ENCODE peak calls at places on chromosomes 1 and 21, in seven cellular contexts. One of them, this sample, is unnamed.

GRCh38 chr1:229365574-229365973 is 22.7 kb upstream of the CCSAP start:
- DNase-seq in stimulated activated CD8-positive, alpha-beta memory T cell treated with anti-CD3 and anti-CD28 coated beads, Interleukin-4, amount 100 ng/mL, for 1 hour: no peak
- DNase-seq in NCI-H345: no peak
- DNase-seq in AG08396: no peak
- DNase-seq in naive thymus-derived CD8-positive, alpha-beta T cell: no peak
- DNase-seq in activated T-cell treated with anti-CD3 and anti-CD28 coated beads, Interleukin-2, amount 50 U/mL, for 1 hour: no peak
- DNase-seq in NCI-H2029 treated with DMSO at 0.1 percent for 48 hours: no peak
- DNase-seq in this sample: no peak

GRCh38 chr1:33003657-33004056 is 33.0 kb downstream of the AK2 start:
- DNase-seq in stimulated activated CD8-positive, alpha-beta memory T cell treated with anti-CD3 and anti-CD28 coated beads, Interleukin-4, amount 100 ng/mL, for 1 hour: no peak
- DNase-seq in NCI-H345: no peak
- DNase-seq in AG08396: no peak
- DNase-seq in naive thymus-derived CD8-positive, alpha-beta T cell: no peak
- DNase-seq in activated T-cell treated with anti-CD3 and anti-CD28 coated beads, Interleukin-2, amount 50 U/mL, for 1 hour: no peak
- DNase-seq in NCI-H2029 treated with DMSO at 0.1 percent for 48 hours: no peak
- DNase-seq in this sample: no peak

GRCh38 chr1:171984850-171985485 is 143.7 kb downstream of the DNM3 start:
- DNase-seq in stimulated activated CD8-positive, alpha-beta memory T cell treated with anti-CD3 and anti-CD28 coated beads, Interleukin-4, amount 100 ng/mL, for 1 hour: no peak
- DNase-seq in NCI-H345: peak
- DNase-seq in AG08396: peak
- DNase-seq in naive thymus-derived CD8-positive, alpha-beta T cell: no peak
- DNase-seq in activated T-cell treated with anti-CD3 and anti-CD28 coated beads, Interleukin-2, amount 50 U/mL, for 1 hour: no peak
- DNase-seq in NCI-H2029 treated with DMSO at 0.1 percent for 48 hours: no peak
- DNase-seq in this sample: peak

GRCh38 chr21:44429894-44430293 is 25.4 kb upstream of the LRRC3 start:
- DNase-seq in stimulated activated CD8-positive, alpha-beta memory T cell treated with anti-CD3 and anti-CD28 coated beads, Interleukin-4, amount 100 ng/mL, for 1 hour: no peak
- DNase-seq in NCI-H345: no peak
- DNase-seq in AG08396: no peak
- DNase-seq in naive thymus-derived CD8-positive, alpha-beta T cell: no peak
- DNase-seq in activated T-cell treated with anti-CD3 and anti-CD28 coated beads, Interleukin-2, amount 50 U/mL, for 1 hour: no peak
- DNase-seq in NCI-H2029 treated with DMSO at 0.1 percent for 48 hours: no peak
- DNase-seq in this sample: no peak

GRCh38 chr1:154398141-154398540 is 7.0 kb upstream of the IL6R start:
- DNase-seq in stimulated activated CD8-positive, alpha-beta memory T cell treated with anti-CD3 and anti-CD28 coated beads, Interleukin-4, amount 100 ng/mL, for 1 hour: no peak
- DNase-seq in NCI-H345: no peak
- DNase-seq in AG08396: no peak
- DNase-seq in naive thymus-derived CD8-positive, alpha-beta T cell: no peak
- DNase-seq in activated T-cell treated with anti-CD3 and anti-CD28 coated beads, Interleukin-2, amount 50 U/mL, for 1 hour: no peak
- DNase-seq in NCI-H2029 treated with DMSO at 0.1 percent for 48 hours: no peak
- DNase-seq in this sample: no peak

GRCh38 chr1:24503003-24503751 is 541 bp downstream of the RCAN3 start:
- DNase-seq in stimulated activated CD8-positive, alpha-beta memory T cell treated with anti-CD3 and anti-CD28 coated beads, Interleukin-4, amount 100 ng/mL, for 1 hour: no peak
- DNase-seq in NCI-H345: peak
- DNase-seq in AG08396: no peak
- DNase-seq in naive thymus-derived CD8-positive, alpha-beta T cell: peak
- DNase-seq in activated T-cell treated with anti-CD3 and anti-CD28 coated beads, Interleukin-2, amount 50 U/mL, for 1 hour: no peak
- DNase-seq in NCI-H2029 treated with DMSO at 0.1 percent for 48 hours: no peak
- DNase-seq in this sample: no peak

GRCh38 chr1:160981584-160982411 is 27.2 kb upstream of the ITLN2 start:
- DNase-seq in stimulated activated CD8-positive, alpha-beta memory T cell treated with anti-CD3 and anti-CD28 coated beads, Interleukin-4, amount 100 ng/mL, for 1 hour: no peak
- DNase-seq in NCI-H345: no peak
- DNase-seq in AG08396: no peak
- DNase-seq in naive thymus-derived CD8-positive, alpha-beta T cell: no peak
- DNase-seq in activated T-cell treated with anti-CD3 and anti-CD28 coated beads, Interleukin-2, amount 50 U/mL, for 1 hour: peak
- DNase-seq in NCI-H2029 treated with DMSO at 0.1 percent for 48 hours: no peak
- DNase-seq in this sample: no peak

GRCh38 chr21:29326914-29327554 is 28.3 kb downstream of the BACH1 start:
- DNase-seq in stimulated activated CD8-positive, alpha-beta memory T cell treated with anti-CD3 and anti-CD28 coated beads, Interleukin-4, amount 100 ng/mL, for 1 hour: no peak
- DNase-seq in NCI-H345: no peak
- DNase-seq in AG08396: no peak
- DNase-seq in naive thymus-derived CD8-positive, alpha-beta T cell: no peak
- DNase-seq in activated T-cell treated with anti-CD3 and anti-CD28 coated beads, Interleukin-2, amount 50 U/mL, for 1 hour: no peak
- DNase-seq in NCI-H2029 treated with DMSO at 0.1 percent for 48 hours: no peak
- DNase-seq in this sample: no peak

GRCh38 chr1:14602131-14602530 is 3.6 kb downstream of the KAZN start:
- DNase-seq in stimulated activated CD8-positive, alpha-beta memory T cell treated with anti-CD3 and anti-CD28 coated beads, Interleukin-4, amount 100 ng/mL, for 1 hour: no peak
- DNase-seq in NCI-H345: no peak
- DNase-seq in AG08396: peak
- DNase-seq in naive thymus-derived CD8-positive, alpha-beta T cell: no peak
- DNase-seq in activated T-cell treated with anti-CD3 and anti-CD28 coated beads, Interleukin-2, amount 50 U/mL, for 1 hour: no peak
- DNase-seq in NCI-H2029 treated with DMSO at 0.1 percent for 48 hours: no peak
- DNase-seq in this sample: no peak

GRCh38 chr1:61851849-61852692 is 109.8 kb downstream of the PATJ start:
- DNase-seq in stimulated activated CD8-positive, alpha-beta memory T cell treated with anti-CD3 and anti-CD28 coated beads, Interleukin-4, amount 100 ng/mL, for 1 hour: no peak
- DNase-seq in NCI-H345: peak
- DNase-seq in AG08396: peak
- DNase-seq in naive thymus-derived CD8-positive, alpha-beta T cell: no peak
- DNase-seq in activated T-cell treated with anti-CD3 and anti-CD28 coated beads, Interleukin-2, amount 50 U/mL, for 1 hour: no peak
- DNase-seq in NCI-H2029 treated with DMSO at 0.1 percent for 48 hours: peak
- DNase-seq in this sample: peak

GRCh38 chr1:165840419-165840818 is 13.0 kb downstream of the UCK2 start:
- DNase-seq in stimulated activated CD8-positive, alpha-beta memory T cell treated with anti-CD3 and anti-CD28 coated beads, Interleukin-4, amount 100 ng/mL, for 1 hour: no peak
- DNase-seq in NCI-H345: no peak
- DNase-seq in AG08396: no peak
- DNase-seq in naive thymus-derived CD8-positive, alpha-beta T cell: no peak
- DNase-seq in activated T-cell treated with anti-CD3 and anti-CD28 coated beads, Interleukin-2, amount 50 U/mL, for 1 hour: no peak
- DNase-seq in NCI-H2029 treated with DMSO at 0.1 percent for 48 hours: no peak
- DNase-seq in this sample: no peak

GRCh38 chr1:240693036-240693435 is 81.1 kb upstream of the GREM2 start:
- DNase-seq in stimulated activated CD8-positive, alpha-beta memory T cell treated with anti-CD3 and anti-CD28 coated beads, Interleukin-4, amount 100 ng/mL, for 1 hour: no peak
- DNase-seq in NCI-H345: no peak
- DNase-seq in AG08396: no peak
- DNase-seq in naive thymus-derived CD8-positive, alpha-beta T cell: no peak
- DNase-seq in activated T-cell treated with anti-CD3 and anti-CD28 coated beads, Interleukin-2, amount 50 U/mL, for 1 hour: no peak
- DNase-seq in NCI-H2029 treated with DMSO at 0.1 percent for 48 hours: no peak
- DNase-seq in this sample: no peak

GRCh38 chr1:187110351-187110750 is 281.6 kb downstream of the PLA2G4A start:
- DNase-seq in stimulated activated CD8-positive, alpha-beta memory T cell treated with anti-CD3 and anti-CD28 coated beads, Interleukin-4, amount 100 ng/mL, for 1 hour: no peak
- DNase-seq in NCI-H345: no peak
- DNase-seq in AG08396: no peak
- DNase-seq in naive thymus-derived CD8-positive, alpha-beta T cell: no peak
- DNase-seq in activated T-cell treated with anti-CD3 and anti-CD28 coated beads, Interleukin-2, amount 50 U/mL, for 1 hour: no peak
- DNase-seq in NCI-H2029 treated with DMSO at 0.1 percent for 48 hours: no peak
- DNase-seq in this sample: no peak

GRCh38 chr1:172165403-172165802 is 255.1 kb upstream of the C1orf105 start:
- DNase-seq in stimulated activated CD8-positive, alpha-beta memory T cell treated with anti-CD3 and anti-CD28 coated beads, Interleukin-4, amount 100 ng/mL, for 1 hour: no peak
- DNase-seq in NCI-H345: no peak
- DNase-seq in AG08396: no peak
- DNase-seq in naive thymus-derived CD8-positive, alpha-beta T cell: no peak
- DNase-seq in activated T-cell treated with anti-CD3 and anti-CD28 coated beads, Interleukin-2, amount 50 U/mL, for 1 hour: no peak
- DNase-seq in NCI-H2029 treated with DMSO at 0.1 percent for 48 hours: no peak
- DNase-seq in this sample: no peak

GRCh38 chr1:159207774-159208459 is 3.2 kb downstream of the ACKR1 start:
- DNase-seq in stimulated activated CD8-positive, alpha-beta memory T cell treated with anti-CD3 and anti-CD28 coated beads, Interleukin-4, amount 100 ng/mL, for 1 hour: no peak
- DNase-seq in NCI-H345: no peak
- DNase-seq in AG08396: no peak
- DNase-seq in naive thymus-derived CD8-positive, alpha-beta T cell: no peak
- DNase-seq in activated T-cell treated with anti-CD3 and anti-CD28 coated beads, Interleukin-2, amount 50 U/mL, for 1 hour: no peak
- DNase-seq in NCI-H2029 treated with DMSO at 0.1 percent for 48 hours: no peak
- DNase-seq in this sample: no peak

GRCh38 chr1:161119379-161120061 is 1.6 kb downstream of the NIT1 start:
- DNase-seq in stimulated activated CD8-positive, alpha-beta memory T cell treated with anti-CD3 and anti-CD28 coated beads, Interleukin-4, amount 100 ng/mL, for 1 hour: peak
- DNase-seq in NCI-H345: no peak
- DNase-seq in AG08396: peak
- DNase-seq in naive thymus-derived CD8-positive, alpha-beta T cell: peak
- DNase-seq in activated T-cell treated with anti-CD3 and anti-CD28 coated beads, Interleukin-2, amount 50 U/mL, for 1 hour: peak
- DNase-seq in NCI-H2029 treated with DMSO at 0.1 percent for 48 hours: no peak
- DNase-seq in this sample: peak

GRCh38 chr1:63033211-63033610 is 249.3 kb downstream of the ATG4C start:
- DNase-seq in stimulated activated CD8-positive, alpha-beta memory T cell treated with anti-CD3 and anti-CD28 coated beads, Interleukin-4, amount 100 ng/mL, for 1 hour: no peak
- DNase-seq in NCI-H345: no peak
- DNase-seq in AG08396: no peak
- DNase-seq in naive thymus-derived CD8-positive, alpha-beta T cell: no peak
- DNase-seq in activated T-cell treated with anti-CD3 and anti-CD28 coated beads, Interleukin-2, amount 50 U/mL, for 1 hour: no peak
- DNase-seq in NCI-H2029 treated with DMSO at 0.1 percent for 48 hours: no peak
- DNase-seq in this sample: no peak

GRCh38 chr1:53568540-53568939 is 109.3 kb downstream of the DMRTB1 start:
- DNase-seq in stimulated activated CD8-positive, alpha-beta memory T cell treated with anti-CD3 and anti-CD28 coated beads, Interleukin-4, amount 100 ng/mL, for 1 hour: no peak
- DNase-seq in NCI-H345: no peak
- DNase-seq in AG08396: no peak
- DNase-seq in naive thymus-derived CD8-positive, alpha-beta T cell: no peak
- DNase-seq in activated T-cell treated with anti-CD3 and anti-CD28 coated beads, Interleukin-2, amount 50 U/mL, for 1 hour: no peak
- DNase-seq in NCI-H2029 treated with DMSO at 0.1 percent for 48 hours: no peak
- DNase-seq in this sample: no peak

GRCh38 chr1:201295861-201296260 is 12.6 kb downstream of the PKP1 start:
- DNase-seq in stimulated activated CD8-positive, alpha-beta memory T cell treated with anti-CD3 and anti-CD28 coated beads, Interleukin-4, amount 100 ng/mL, for 1 hour: no peak
- DNase-seq in NCI-H345: no peak
- DNase-seq in AG08396: peak
- DNase-seq in naive thymus-derived CD8-positive, alpha-beta T cell: no peak
- DNase-seq in activated T-cell treated with anti-CD3 and anti-CD28 coated beads, Interleukin-2, amount 50 U/mL, for 1 hour: no peak
- DNase-seq in NCI-H2029 treated with DMSO at 0.1 percent for 48 hours: no peak
- DNase-seq in this sample: peak

GRCh38 chr1:17595602-17595925 is 56.1 kb downstream of the ARHGEF10L start:
- DNase-seq in stimulated activated CD8-positive, alpha-beta memory T cell treated with anti-CD3 and anti-CD28 coated beads, Interleukin-4, amount 100 ng/mL, for 1 hour: no peak
- DNase-seq in NCI-H345: no peak
- DNase-seq in AG08396: no peak
- DNase-seq in naive thymus-derived CD8-positive, alpha-beta T cell: no peak
- DNase-seq in activated T-cell treated with anti-CD3 and anti-CD28 coated beads, Interleukin-2, amount 50 U/mL, for 1 hour: no peak
- DNase-seq in NCI-H2029 treated with DMSO at 0.1 percent for 48 hours: no peak
- DNase-seq in this sample: no peak

GRCh38 chr1:168638884-168639283 is 62.5 kb downstream of the XCL1 start:
- DNase-seq in stimulated activated CD8-positive, alpha-beta memory T cell treated with anti-CD3 and anti-CD28 coated beads, Interleukin-4, amount 100 ng/mL, for 1 hour: no peak
- DNase-seq in NCI-H345: no peak
- DNase-seq in AG08396: no peak
- DNase-seq in naive thymus-derived CD8-positive, alpha-beta T cell: no peak
- DNase-seq in activated T-cell treated with anti-CD3 and anti-CD28 coated beads, Interleukin-2, amount 50 U/mL, for 1 hour: no peak
- DNase-seq in NCI-H2029 treated with DMSO at 0.1 percent for 48 hours: no peak
- DNase-seq in this sample: no peak

GRCh38 chr21:37994211-37994610 is 78.0 kb upstream of the KCNJ6 start:
- DNase-seq in stimulated activated CD8-positive, alpha-beta memory T cell treated with anti-CD3 and anti-CD28 coated beads, Interleukin-4, amount 100 ng/mL, for 1 hour: no peak
- DNase-seq in NCI-H345: no peak
- DNase-seq in AG08396: no peak
- DNase-seq in naive thymus-derived CD8-positive, alpha-beta T cell: no peak
- DNase-seq in activated T-cell treated with anti-CD3 and anti-CD28 coated beads, Interleukin-2, amount 50 U/mL, for 1 hour: no peak
- DNase-seq in NCI-H2029 treated with DMSO at 0.1 percent for 48 hours: no peak
- DNase-seq in this sample: no peak

GRCh38 chr1:1114431-1114830 is 1.5 kb downstream of the C1orf159 start:
- DNase-seq in stimulated activated CD8-positive, alpha-beta memory T cell treated with anti-CD3 and anti-CD28 coated beads, Interleukin-4, amount 100 ng/mL, for 1 hour: no peak
- DNase-seq in NCI-H345: no peak
- DNase-seq in AG08396: no peak
- DNase-seq in naive thymus-derived CD8-positive, alpha-beta T cell: no peak
- DNase-seq in activated T-cell treated with anti-CD3 and anti-CD28 coated beads, Interleukin-2, amount 50 U/mL, for 1 hour: no peak
- DNase-seq in NCI-H2029 treated with DMSO at 0.1 percent for 48 hours: no peak
- DNase-seq in this sample: no peak

GRCh38 chr1:6871300-6871972 is 86.2 kb downstream of the CAMTA1 start:
- DNase-seq in stimulated activated CD8-positive, alpha-beta memory T cell treated with anti-CD3 and anti-CD28 coated beads, Interleukin-4, amount 100 ng/mL, for 1 hour: no peak
- DNase-seq in NCI-H345: no peak
- DNase-seq in AG08396: no peak
- DNase-seq in naive thymus-derived CD8-positive, alpha-beta T cell: no peak
- DNase-seq in activated T-cell treated with anti-CD3 and anti-CD28 coated beads, Interleukin-2, amount 50 U/mL, for 1 hour: no peak
- DNase-seq in NCI-H2029 treated with DMSO at 0.1 percent for 48 hours: no peak
- DNase-seq in this sample: no peak

GRCh38 chr1:58745086-58745485 is 38.8 kb downstream of the JUN start:
- DNase-seq in stimulated activated CD8-positive, alpha-beta memory T cell treated with anti-CD3 and anti-CD28 coated beads, Interleukin-4, amount 100 ng/mL, for 1 hour: no peak
- DNase-seq in NCI-H345: no peak
- DNase-seq in AG08396: no peak
- DNase-seq in naive thymus-derived CD8-positive, alpha-beta T cell: no peak
- DNase-seq in activated T-cell treated with anti-CD3 and anti-CD28 coated beads, Interleukin-2, amount 50 U/mL, for 1 hour: no peak
- DNase-seq in NCI-H2029 treated with DMSO at 0.1 percent for 48 hours: no peak
- DNase-seq in this sample: no peak

GRCh38 chr1:62288669-62289068 is 30.6 kb downstream of the KANK4 start:
- DNase-seq in stimulated activated CD8-positive, alpha-beta memory T cell treated with anti-CD3 and anti-CD28 coated beads, Interleukin-4, amount 100 ng/mL, for 1 hour: no peak
- DNase-seq in NCI-H345: no peak
- DNase-seq in AG08396: no peak
- DNase-seq in naive thymus-derived CD8-positive, alpha-beta T cell: no peak
- DNase-seq in activated T-cell treated with anti-CD3 and anti-CD28 coated beads, Interleukin-2, amount 50 U/mL, for 1 hour: no peak
- DNase-seq in NCI-H2029 treated with DMSO at 0.1 percent for 48 hours: no peak
- DNase-seq in this sample: no peak

This sample was measured in COLO829.